ENCODE peak calls at places on chromosome 2, in nine cellular contexts. Q is endothelial cell of umbilical vein; D is stimulated activated CD8-positive, alpha-beta memory T cell treated with anti-CD3 and anti-CD28 coated beads, Interleukin-15, amount 100 ng/mL, for 24 hours; K is T-helper 2 cell; N is substantia nigra; U is CD8-positive, alpha-beta memory T cell; T is GM10248; M is NCI-H2081; R is memory B cell. B is an unnamed sample.
A peak's percentile ranks its signal among the peaks of the same experiment; 100 is the strongest.

GRCh38 chr2:44895061-44895460 is 46.4 kb upstream of the SIX3 start:
- DNase-seq in Q (no peak), D (no peak), K (no peak), N (no peak), U (no peak), T (no peak), M (no peak), R (no peak), B (no peak)

GRCh38 chr2:110679337-110679707 is 1.5 kb upstream of the BUB1 start:
- DNase-seq in Q (peak; percentile 52), D (no peak), K (no peak), N (no peak), U (no peak), T (no peak), M (no peak), R (no peak), B (no peak)

GRCh38 chr2:206031950-206032567 is 53.9 kb downstream of the INO80D start:
- DNase-seq in Q (no peak), D (no peak), K (no peak), N (no peak), U (no peak), T (no peak), M (no peak), R (no peak), B (no peak)

GRCh38 chr2:168025487-168026203 is 221.8 kb downstream of the STK39 start:
- DNase-seq in Q (no peak), D (no peak), K (no peak), N (no peak), U (no peak), T (no peak), M (no peak), R (no peak), B (no peak)

GRCh38 chr2:44881856-44882255 is 59.6 kb upstream of the SIX3 start:
- DNase-seq in Q (no peak), D (no peak), K (no peak), N (no peak), U (no peak), T (no peak), M (no peak), R (no peak), B (no peak)

GRCh38 chr2:42815725-42816124 is 23.3 kb upstream of the HAAO start:
- DNase-seq in Q (no peak), D (no peak), K (no peak), N (no peak), U (no peak), T (no peak), M (no peak), R (no peak), B (no peak)

GRCh38 chr2:48600917-48601316 is 16.7 kb upstream of the GTF2A1L start:
- DNase-seq in Q (no peak), D (no peak), K (no peak), N (no peak), U (no peak), T (no peak), M (no peak), R (no peak), B (no peak)

GRCh38 chr2:164903214-164903613 is 52.1 kb downstream of the SLC38A11 start:
- DNase-seq in Q (peak; percentile 69), D (no peak), K (no peak), N (no peak), U (no peak), T (no peak), M (peak; percentile 51), R (no peak), B (no peak)

GRCh38 chr2:42317486-42317885 is 43.5 kb downstream of the COX7A2L start:
- DNase-seq in Q (no peak), D (no peak), K (no peak), N (no peak), U (no peak), T (no peak), M (no peak), R (no peak), B (no peak)

B was measured in stimulated activated naive B cell treated with anti-CD40 and anti-IgM and Interleukin-4, amounts not matched to agents 10 μg/mL and 1 μg/mL and 100 μg/mL, for 72 hours.